ENCODE peak calls at places on chromosomes 4 and X, in seven cellular contexts. O is lower leg skin, L is RPMI7951, C is KG1, I is occipital lobe, M is breast epithelium, H is NCI-H446 treated with DMSO at 0.1 percent for 48 hours. S is an unnamed sample.

GRCh38 chr4:32002037-32002747 is 1282.0 kb downstream of the PCDH7 start:
- DNase-seq in L (no peak), H (no peak), I (no peak), M (no peak), O (no peak), C (no peak), S (no peak)

GRCh38 chr4:138113819-138114415 is 128.2 kb downstream of the SLC7A11 start:
- DNase-seq in I (no peak), C (no peak), H (no peak), L (no peak), M (no peak), O (no peak), S (no peak)

GRCh38 chrX:3567681-3568080 is 145.8 kb downstream of the PRKX start:
- DNase-seq in O (no peak), C (no peak), H (no peak), M (no peak), I (no peak), L (no peak), S (no peak)

GRCh38 chr4:98166025-98166730 is 22.9 kb upstream of the STPG2 start:
- DNase-seq in M (peak), L (peak), C (no peak), H (no peak), O (no peak), I (no peak), S (no peak)

GRCh38 chr4:7516773-7517144 is 82.0 kb upstream of the PSAPL1 start:
- DNase-seq in I (peak), L (no peak), M (no peak), O (no peak), H (no peak), C (no peak), S (no peak)

GRCh38 chr4:10667651-10668341 is 16.8 kb downstream of the CLNK start:
- DNase-seq in O (no peak), L (no peak), I (no peak), M (no peak), H (peak), C (no peak), S (no peak)

GRCh38 chrX:6852869-6853268 is 294.6 kb upstream of the STS start:
- DNase-seq in L (no peak), I (no peak), C (no peak), H (no peak), O (no peak), M (no peak), S (no peak)

GRCh38 chr4:56757270-56757746 is 64.2 kb downstream of the SPINK2 start:
- DNase-seq in C (no peak), I (no peak), O (no peak), L (peak), H (no peak), M (no peak), S (no peak)

GRCh38 chrX:154409222-154409871 is at the start of gene DNASE1L1:
- DNase-seq in M (peak), L (peak), C (no peak), I (peak), O (peak), H (no peak), S (peak)

GRCh38 chr4:139633661-139634060 is 32.0 kb upstream of the MGST2 start:
- DNase-seq in C (no peak), O (no peak), L (no peak), I (no peak), H (peak), M (no peak), S (no peak)

GRCh38 chr4:7021930-7022658 is 21.1 kb upstream of the TADA2B start:
- DNase-seq in C (no peak), H (no peak), I (no peak), O (no peak), M (peak), L (peak), S (no peak)

GRCh38 chr4:10066206-10066605 is 44.9 kb upstream of the SLC2A9 start:
- DNase-seq in O (no peak), M (no peak), I (no peak), H (no peak), C (no peak), L (no peak), S (no peak)

GRCh38 chr4:48493485-48494100 is 3.5 kb downstream of the ZAR1 start:
- DNase-seq in H (no peak), I (no peak), O (no peak), M (no peak), C (no peak), L (no peak), S (no peak)

GRCh38 chr4:144816668-144817067 is 170.7 kb downstream of the HHIP start:
- DNase-seq in M (no peak), L (no peak), I (no peak), H (no peak), C (no peak), O (no peak), S (no peak)

GRCh38 chrX:125778256-125778655 is 387.8 kb downstream of the DCAF12L2 start:
- DNase-seq in O (no peak), C (no peak), H (no peak), L (no peak), I (no peak), M (no peak), S (no peak)

GRCh38 chr4:124053872-124054538 is 657.4 kb downstream of the SPRY1 start:
- DNase-seq in M (no peak), L (peak), C (no peak), H (no peak), I (no peak), O (no peak), S (no peak)

GRCh38 chr4:125283702-125284279 is 31.0 kb upstream of the FAT4 start:
- DNase-seq in O (no peak), M (no peak), H (peak), L (peak), C (no peak), I (no peak), S (no peak)

GRCh38 chr4:184267673-184268573 is 50.2 kb upstream of the ENPP6 start:
- DNase-seq in M (no peak), C (no peak), I (peak), L (peak), O (peak), H (no peak), S (peak)

GRCh38 chr4:143085224-143085623 is 99.5 kb upstream of the USP38 start:
- DNase-seq in M (no peak), C (no peak), O (no peak), L (no peak), H (no peak), I (no peak), S (no peak)

GRCh38 chr4:127622923-127623754 is 9.6 kb upstream of the INTU start:
- DNase-seq in O (peak), L (peak), I (no peak), H (no peak), M (no peak), C (no peak), S (no peak)

GRCh38 chr4:83917572-83917971 is 381.7 kb downstream of the GPAT3 start:
- DNase-seq in I (no peak), M (no peak), C (no peak), H (no peak), O (no peak), L (peak), S (no peak)

GRCh38 chr4:5018096-5018495 is 1.2 kb downstream of the CYTL1 start:
- DNase-seq in O (no peak), H (no peak), M (no peak), C (no peak), L (no peak), I (no peak), S (no peak)

GRCh38 chrX:13147758-13148157 is 103.3 kb upstream of the FAM9C start:
- DNase-seq in C (no peak), H (no peak), L (no peak), O (no peak), I (no peak), M (no peak), S (no peak)

GRCh38 chr4:153137168-153137567 is 67.1 kb upstream of the TRIM2 start:
- DNase-seq in M (peak), H (peak), O (no peak), L (peak), I (peak), C (no peak), S (no peak)